ENCODE peak calls at places on chromosome 7, in ten cellular contexts. One of them, this sample, is unnamed.

GRCh38 chr7:24728121-24728500 is 29.2 kb downstream of the GSDME start:
- DNase-seq in SK-N-SH: no peak
- DNase-seq in body of pancreas: no peak
- DNase-seq in transverse colon: no peak
- DNase-seq in stomach: no peak
- DNase-seq in neuronal stem cell: no peak
- DNase-seq in pancreas: no peak
- DNase-seq in AG04450: no peak
- DNase-seq in OCI-LY7: no peak
- DNase-seq in heart right ventricle: no peak
- DNase-seq in this sample: no peak

GRCh38 chr7:91193141-91193540 is 71.1 kb upstream of the FZD1 start:
- DNase-seq in transverse colon: no peak
- DNase-seq in neuronal stem cell: no peak
- DNase-seq in OCI-LY7: no peak
- DNase-seq in SK-N-SH: no peak
- DNase-seq in body of pancreas: no peak
- DNase-seq in heart right ventricle: no peak
- DNase-seq in pancreas: no peak
- DNase-seq in AG04450: no peak
- DNase-seq in stomach: no peak
- DNase-seq in this sample: no peak

GRCh38 chr7:138001529-138002095 is at the start of gene CREB3L2:
- DNase-seq in AG04450: no peak
- DNase-seq in transverse colon: peak
- DNase-seq in heart right ventricle: peak
- DNase-seq in pancreas: peak
- DNase-seq in body of pancreas: peak
- DNase-seq in neuronal stem cell: no peak
- DNase-seq in SK-N-SH: peak
- DNase-seq in OCI-LY7: peak
- DNase-seq in stomach: peak
- DNase-seq in this sample: peak

GRCh38 chr7:26381476-26382175 is 90.0 kb downstream of the SNX10 start:
- DNase-seq in body of pancreas: no peak
- DNase-seq in heart right ventricle: no peak
- DNase-seq in pancreas: no peak
- DNase-seq in SK-N-SH: no peak
- DNase-seq in neuronal stem cell: no peak
- DNase-seq in AG04450: no peak
- DNase-seq in stomach: no peak
- DNase-seq in OCI-LY7: no peak
- DNase-seq in transverse colon: no peak
- DNase-seq in this sample: no peak

GRCh38 chr7:133853706-133854276 is 273.3 kb upstream of the LRGUK start:
- DNase-seq in heart right ventricle: no peak
- DNase-seq in pancreas: no peak
- DNase-seq in transverse colon: peak
- DNase-seq in SK-N-SH: peak
- DNase-seq in body of pancreas: peak
- DNase-seq in OCI-LY7: peak
- DNase-seq in neuronal stem cell: peak
- DNase-seq in AG04450: peak
- DNase-seq in stomach: peak
- DNase-seq in this sample: no peak

GRCh38 chr7:2022021-2022409 is 210.7 kb downstream of the MAD1L1 start:
- DNase-seq in OCI-LY7: no peak
- DNase-seq in SK-N-SH: no peak
- DNase-seq in stomach: no peak
- DNase-seq in body of pancreas: no peak
- DNase-seq in AG04450: no peak
- DNase-seq in pancreas: no peak
- DNase-seq in transverse colon: no peak
- DNase-seq in heart right ventricle: no peak
- DNase-seq in neuronal stem cell: no peak
- DNase-seq in this sample: no peak

GRCh38 chr7:94332571-94332970 is 62.1 kb upstream of the COL1A2 start:
- DNase-seq in heart right ventricle: no peak
- DNase-seq in SK-N-SH: no peak
- DNase-seq in stomach: no peak
- DNase-seq in OCI-LY7: no peak
- DNase-seq in pancreas: no peak
- DNase-seq in transverse colon: no peak
- DNase-seq in AG04450: no peak
- DNase-seq in neuronal stem cell: no peak
- DNase-seq in body of pancreas: no peak
- DNase-seq in this sample: no peak

GRCh38 chr7:122702872-122703510 is at the start of gene RNF148:
- DNase-seq in pancreas: no peak
- DNase-seq in heart right ventricle: no peak
- DNase-seq in body of pancreas: no peak
- DNase-seq in AG04450: no peak
- DNase-seq in stomach: no peak
- DNase-seq in transverse colon: no peak
- DNase-seq in SK-N-SH: no peak
- DNase-seq in neuronal stem cell: no peak
- DNase-seq in OCI-LY7: no peak
- DNase-seq in this sample: no peak

GRCh38 chr7:35371221-35371620 is 117.3 kb upstream of the TBX20 start:
- DNase-seq in OCI-LY7: no peak
- DNase-seq in pancreas: no peak
- DNase-seq in heart right ventricle: no peak
- DNase-seq in body of pancreas: no peak
- DNase-seq in transverse colon: no peak
- DNase-seq in neuronal stem cell: no peak
- DNase-seq in AG04450: no peak
- DNase-seq in SK-N-SH: no peak
- DNase-seq in stomach: no peak
- DNase-seq in this sample: no peak

GRCh38 chr7:16801111-16801542 is 3.7 kb downstream of the AGR2 start:
- DNase-seq in stomach: no peak
- DNase-seq in body of pancreas: no peak
- DNase-seq in SK-N-SH: peak
- DNase-seq in OCI-LY7: peak
- DNase-seq in pancreas: no peak
- DNase-seq in neuronal stem cell: peak
- DNase-seq in transverse colon: no peak
- DNase-seq in AG04450: peak
- DNase-seq in heart right ventricle: no peak
- DNase-seq in this sample: no peak

GRCh38 chr7:66556549-66557213 is 72.0 kb upstream of the KCTD7 start:
- DNase-seq in pancreas: no peak
- DNase-seq in SK-N-SH: peak
- DNase-seq in stomach: no peak
- DNase-seq in AG04450: no peak
- DNase-seq in body of pancreas: no peak
- DNase-seq in OCI-LY7: no peak
- DNase-seq in heart right ventricle: no peak
- DNase-seq in transverse colon: no peak
- DNase-seq in neuronal stem cell: no peak
- DNase-seq in this sample: no peak

GRCh38 chr7:101815826-101816488 is 1.5 kb upstream of the CUX1 start:
- DNase-seq in AG04450: peak
- DNase-seq in heart right ventricle: peak
- DNase-seq in body of pancreas: peak
- DNase-seq in OCI-LY7: peak
- DNase-seq in stomach: peak
- DNase-seq in pancreas: peak
- DNase-seq in neuronal stem cell: peak
- DNase-seq in SK-N-SH: peak
- DNase-seq in transverse colon: peak
- DNase-seq in this sample: peak

GRCh38 chr7:144390481-144390880 is 13.0 kb downstream of the NOBOX start:
- DNase-seq in pancreas: no peak
- DNase-seq in heart right ventricle: no peak
- DNase-seq in body of pancreas: no peak
- DNase-seq in transverse colon: no peak
- DNase-seq in SK-N-SH: no peak
- DNase-seq in stomach: no peak
- DNase-seq in neuronal stem cell: no peak
- DNase-seq in AG04450: no peak
- DNase-seq in OCI-LY7: no peak
- DNase-seq in this sample: no peak

GRCh38 chr7:96327429-96327828 is 5.5 kb upstream of the SLC25A13 start:
- DNase-seq in neuronal stem cell: no peak
- DNase-seq in OCI-LY7: no peak
- DNase-seq in pancreas: peak
- DNase-seq in transverse colon: peak
- DNase-seq in SK-N-SH: no peak
- DNase-seq in heart right ventricle: no peak
- DNase-seq in stomach: peak
- DNase-seq in body of pancreas: peak
- DNase-seq in AG04450: no peak
- DNase-seq in this sample: no peak

GRCh38 chr7:129571201-129571600 is 40.3 kb upstream of the NRF1 start:
- DNase-seq in SK-N-SH: no peak
- DNase-seq in AG04450: no peak
- DNase-seq in body of pancreas: no peak
- DNase-seq in neuronal stem cell: no peak
- DNase-seq in stomach: no peak
- DNase-seq in pancreas: no peak
- DNase-seq in OCI-LY7: no peak
- DNase-seq in transverse colon: no peak
- DNase-seq in heart right ventricle: no peak
- DNase-seq in this sample: no peak

GRCh38 chr7:105003275-105003674 is 10.7 kb upstream of the KMT2E start:
- DNase-seq in transverse colon: peak
- DNase-seq in SK-N-SH: no peak
- DNase-seq in stomach: no peak
- DNase-seq in AG04450: no peak
- DNase-seq in OCI-LY7: no peak
- DNase-seq in neuronal stem cell: no peak
- DNase-seq in heart right ventricle: peak
- DNase-seq in pancreas: no peak
- DNase-seq in body of pancreas: peak
- DNase-seq in this sample: no peak

GRCh38 chr7:78718212-78718611 is 735.3 kb downstream of the MAGI2 start:
- DNase-seq in body of pancreas: no peak
- DNase-seq in transverse colon: no peak
- DNase-seq in neuronal stem cell: no peak
- DNase-seq in SK-N-SH: no peak
- DNase-seq in OCI-LY7: no peak
- DNase-seq in heart right ventricle: peak
- DNase-seq in AG04450: no peak
- DNase-seq in pancreas: no peak
- DNase-seq in stomach: no peak
- DNase-seq in this sample: no peak

GRCh38 chr7:78714302-78714857 is 739.1 kb downstream of the MAGI2 start:
- DNase-seq in transverse colon: no peak
- DNase-seq in pancreas: no peak
- DNase-seq in neuronal stem cell: no peak
- DNase-seq in stomach: no peak
- DNase-seq in OCI-LY7: no peak
- DNase-seq in AG04450: no peak
- DNase-seq in SK-N-SH: no peak
- DNase-seq in body of pancreas: no peak
- DNase-seq in heart right ventricle: no peak
- DNase-seq in this sample: no peak

GRCh38 chr7:78716876-78717275 is 736.6 kb downstream of the MAGI2 start:
- DNase-seq in pancreas: no peak
- DNase-seq in SK-N-SH: no peak
- DNase-seq in stomach: no peak
- DNase-seq in OCI-LY7: no peak
- DNase-seq in heart right ventricle: no peak
- DNase-seq in AG04450: no peak
- DNase-seq in transverse colon: no peak
- DNase-seq in neuronal stem cell: no peak
- DNase-seq in body of pancreas: no peak
- DNase-seq in this sample: no peak

DNA sequence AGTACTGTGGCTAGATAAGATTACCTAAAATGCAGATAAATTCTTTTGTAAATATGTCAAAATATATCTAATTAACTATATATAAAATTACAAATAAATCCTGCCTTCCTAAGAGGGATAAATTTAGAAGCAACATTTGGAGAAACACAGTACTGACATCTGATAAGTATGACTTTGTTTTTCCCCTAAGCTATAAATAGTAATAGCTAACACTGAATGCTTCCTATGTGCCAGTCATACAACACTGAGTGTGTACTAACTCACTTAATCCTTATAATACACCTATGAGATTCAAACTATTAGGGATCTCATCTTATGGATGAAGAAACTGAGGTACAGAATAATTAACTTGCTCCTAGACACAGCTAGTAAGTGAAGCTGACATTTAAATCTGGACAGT is 733.4 kb downstream of the MAGI2 start:
- DNase-seq in pancreas: no peak
- DNase-seq in SK-N-SH: no peak
- DNase-seq in AG04450: no peak
- DNase-seq in OCI-LY7: no peak
- DNase-seq in stomach: no peak
- DNase-seq in neuronal stem cell: no peak
- DNase-seq in heart right ventricle: no peak
- DNase-seq in body of pancreas: no peak
- DNase-seq in transverse colon: no peak
- DNase-seq in this sample: no peak
- H3K27ac ChIP-seq in pancreas: no peak
- H3K27ac ChIP-seq in SK-N-SH: no peak
- H3K27ac ChIP-seq in AG04450: no peak
- H3K27ac ChIP-seq in OCI-LY7: no peak
- H3K27ac ChIP-seq in stomach: no peak
- H3K27ac ChIP-seq in neuronal stem cell: no peak
- H3K27ac ChIP-seq in heart right ventricle: no peak
- H3K27ac ChIP-seq in body of pancreas: no peak
- H3K27ac ChIP-seq in transverse colon: no peak
- H3K27ac ChIP-seq in this sample: no peak

GRCh38 chr7:45575501-45576248 is 1.5 kb downstream of the ADCY1 start:
- DNase-seq in heart right ventricle: no peak
- DNase-seq in body of pancreas: no peak
- DNase-seq in stomach: no peak
- DNase-seq in pancreas: peak
- DNase-seq in SK-N-SH: peak
- DNase-seq in OCI-LY7: no peak
- DNase-seq in neuronal stem cell: no peak
- DNase-seq in transverse colon: no peak
- DNase-seq in AG04450: no peak
- DNase-seq in this sample: no peak
- H3K27ac ChIP-seq in heart right ventricle: no peak
- H3K27ac ChIP-seq in body of pancreas: no peak
- H3K27ac ChIP-seq in stomach: no peak
- H3K27ac ChIP-seq in pancreas: no peak
- H3K27ac ChIP-seq in SK-N-SH: no peak
- H3K27ac ChIP-seq in OCI-LY7: no peak
- H3K27ac ChIP-seq in neuronal stem cell: no peak
- H3K27ac ChIP-seq in transverse colon: no peak
- H3K27ac ChIP-seq in AG04450: no peak
- H3K27ac ChIP-seq in this sample: no peak

GRCh38 chr7:130649004-130649790 is 19.4 kb downstream of the COPG2 start:
- DNase-seq in neuronal stem cell: no peak
- DNase-seq in stomach: no peak
- DNase-seq in transverse colon: no peak
- DNase-seq in AG04450: no peak
- DNase-seq in SK-N-SH: no peak
- DNase-seq in OCI-LY7: no peak
- DNase-seq in heart right ventricle: no peak
- DNase-seq in body of pancreas: no peak
- DNase-seq in pancreas: no peak
- DNase-seq in this sample: no peak
- H3K27ac ChIP-seq in neuronal stem cell: no peak
- H3K27ac ChIP-seq in stomach: no peak
- H3K27ac ChIP-seq in transverse colon: no peak
- H3K27ac ChIP-seq in AG04450: no peak
- H3K27ac ChIP-seq in SK-N-SH: peak
- H3K27ac ChIP-seq in OCI-LY7: no peak
- H3K27ac ChIP-seq in heart right ventricle: no peak
- H3K27ac ChIP-seq in body of pancreas: no peak
- H3K27ac ChIP-seq in pancreas: no peak
- H3K27ac ChIP-seq in this sample: no peak

GRCh38 chr7:145691377-145691914 is 425.2 kb upstream of the CNTNAP2 start:
- DNase-seq in AG04450: no peak
- DNase-seq in body of pancreas: no peak
- DNase-seq in neuronal stem cell: no peak
- DNase-seq in stomach: no peak
- DNase-seq in transverse colon: no peak
- DNase-seq in SK-N-SH: no peak
- DNase-seq in heart right ventricle: no peak
- DNase-seq in OCI-LY7: no peak
- DNase-seq in pancreas: no peak
- DNase-seq in this sample: no peak
- H3K27ac ChIP-seq in AG04450: no peak
- H3K27ac ChIP-seq in body of pancreas: no peak
- H3K27ac ChIP-seq in neuronal stem cell: no peak
- H3K27ac ChIP-seq in stomach: no peak
- H3K27ac ChIP-seq in transverse colon: no peak
- H3K27ac ChIP-seq in SK-N-SH: no peak
- H3K27ac ChIP-seq in heart right ventricle: no peak
- H3K27ac ChIP-seq in OCI-LY7: no peak
- H3K27ac ChIP-seq in pancreas: no peak
- H3K27ac ChIP-seq in this sample: no peak

This sample was measured in substantia nigra.